ENCODE peak calls at places on chromosomes 5 and 9, in five cellular contexts. One of them, this sample, is unnamed.

GRCh38 chr5:79959407-79959806 is 31.7 kb downstream of the MTX3 start:
- DNase-seq in activated T-helper 9 cell treated with anti-CD3 and anti-CD28 coated beads, Interleukin-2, amount 50 U/mL, for 16 hours: no peak
- DNase-seq in neuronal stem cell: no peak
- DNase-seq in left colon: no peak
- DNase-seq in effector CD4-positive, alpha-beta T cell: no peak
- DNase-seq in this sample: no peak

GRCh38 chr5:2207966-2208544 is 325.3 kb upstream of the IRX4 start:
- DNase-seq in neuronal stem cell: no peak
- DNase-seq in left colon: no peak
- DNase-seq in effector CD4-positive, alpha-beta T cell: no peak
- DNase-seq in activated T-helper 9 cell treated with anti-CD3 and anti-CD28 coated beads, Interleukin-2, amount 50 U/mL, for 16 hours: no peak
- DNase-seq in this sample: no peak

GRCh38 chr9:93092171-93092991 is 3.6 kb upstream of the CARD19 start:
- DNase-seq in effector CD4-positive, alpha-beta T cell: no peak
- DNase-seq in neuronal stem cell: no peak
- DNase-seq in activated T-helper 9 cell treated with anti-CD3 and anti-CD28 coated beads, Interleukin-2, amount 50 U/mL, for 16 hours: no peak
- DNase-seq in left colon: no peak
- DNase-seq in this sample: no peak

GRCh38 chr5:116573617-116574431 is 799 bp downstream of the SEMA6A start:
- DNase-seq in activated T-helper 9 cell treated with anti-CD3 and anti-CD28 coated beads, Interleukin-2, amount 50 U/mL, for 16 hours: no peak
- DNase-seq in neuronal stem cell: peak; percentile 39
- DNase-seq in left colon: peak; percentile 45
- DNase-seq in effector CD4-positive, alpha-beta T cell: no peak
- DNase-seq in this sample: peak; percentile 28

GRCh38 chr5:10863763-10864383 is 102.8 kb upstream of the DAP start:
- DNase-seq in neuronal stem cell: peak; percentile 43
- DNase-seq in effector CD4-positive, alpha-beta T cell: peak; percentile 21
- DNase-seq in left colon: peak; percentile 59
- DNase-seq in activated T-helper 9 cell treated with anti-CD3 and anti-CD28 coated beads, Interleukin-2, amount 50 U/mL, for 16 hours: peak; percentile 25
- DNase-seq in this sample: peak; percentile 83

GRCh38 chr5:169171495-169171894 is 129.4 kb downstream of the SLIT3 start:
- DNase-seq in activated T-helper 9 cell treated with anti-CD3 and anti-CD28 coated beads, Interleukin-2, amount 50 U/mL, for 16 hours: no peak
- DNase-seq in neuronal stem cell: no peak
- DNase-seq in left colon: no peak
- DNase-seq in effector CD4-positive, alpha-beta T cell: no peak
- DNase-seq in this sample: no peak

GRCh38 chr5:95808686-95809413 is 13.7 kb downstream of the GLRX start:
- DNase-seq in activated T-helper 9 cell treated with anti-CD3 and anti-CD28 coated beads, Interleukin-2, amount 50 U/mL, for 16 hours: peak; percentile 58
- DNase-seq in left colon: peak; percentile 74
- DNase-seq in effector CD4-positive, alpha-beta T cell: peak; percentile 80
- DNase-seq in neuronal stem cell: no peak
- DNase-seq in this sample: peak; percentile 65

GRCh38 chr9:98365227-98365669 is 109.8 kb upstream of the TBC1D2 start:
- DNase-seq in left colon: no peak
- DNase-seq in activated T-helper 9 cell treated with anti-CD3 and anti-CD28 coated beads, Interleukin-2, amount 50 U/mL, for 16 hours: no peak
- DNase-seq in neuronal stem cell: no peak
- DNase-seq in effector CD4-positive, alpha-beta T cell: no peak
- DNase-seq in this sample: peak; percentile 10

GRCh38 chr5:10056228-10056760 is 193.4 kb downstream of the ATPSCKMT start:
- DNase-seq in effector CD4-positive, alpha-beta T cell: no peak
- DNase-seq in neuronal stem cell: no peak
- DNase-seq in activated T-helper 9 cell treated with anti-CD3 and anti-CD28 coated beads, Interleukin-2, amount 50 U/mL, for 16 hours: no peak
- DNase-seq in left colon: no peak
- DNase-seq in this sample: no peak

GRCh38 chr5:177154003-177154643 is 20.6 kb downstream of the NSD1 start:
- DNase-seq in effector CD4-positive, alpha-beta T cell: no peak
- DNase-seq in neuronal stem cell: no peak
- DNase-seq in left colon: no peak
- DNase-seq in activated T-helper 9 cell treated with anti-CD3 and anti-CD28 coated beads, Interleukin-2, amount 50 U/mL, for 16 hours: no peak
- DNase-seq in this sample: peak; percentile 57

GRCh38 chr5:32541241-32541640 is 44.1 kb upstream of the SUB1 start:
- DNase-seq in neuronal stem cell: no peak
- DNase-seq in activated T-helper 9 cell treated with anti-CD3 and anti-CD28 coated beads, Interleukin-2, amount 50 U/mL, for 16 hours: no peak
- DNase-seq in left colon: no peak
- DNase-seq in effector CD4-positive, alpha-beta T cell: no peak
- DNase-seq in this sample: peak; percentile 28

GRCh38 chr5:136308396-136308795 is 56.9 kb downstream of the TRPC7 start:
- DNase-seq in effector CD4-positive, alpha-beta T cell: no peak
- DNase-seq in activated T-helper 9 cell treated with anti-CD3 and anti-CD28 coated beads, Interleukin-2, amount 50 U/mL, for 16 hours: no peak
- DNase-seq in left colon: no peak
- DNase-seq in neuronal stem cell: no peak
- DNase-seq in this sample: no peak

GRCh38 chr5:77628840-77629552 is 9.5 kb downstream of the OTP start:
- DNase-seq in activated T-helper 9 cell treated with anti-CD3 and anti-CD28 coated beads, Interleukin-2, amount 50 U/mL, for 16 hours: no peak
- DNase-seq in neuronal stem cell: no peak
- DNase-seq in effector CD4-positive, alpha-beta T cell: no peak
- DNase-seq in left colon: no peak
- DNase-seq in this sample: no peak

GRCh38 chr9:127132921-127133647 is 10.6 kb upstream of the ANGPTL2 start:
- DNase-seq in activated T-helper 9 cell treated with anti-CD3 and anti-CD28 coated beads, Interleukin-2, amount 50 U/mL, for 16 hours: no peak
- DNase-seq in left colon: no peak
- DNase-seq in effector CD4-positive, alpha-beta T cell: no peak
- DNase-seq in neuronal stem cell: no peak
- DNase-seq in this sample: peak; percentile 50